ENCODE peak calls at places on chromosomes 6 and 20, in four cellular contexts. One of them, this sample, is unnamed.

GRCh38 chr6:16374796-16375195 is 136.4 kb downstream of the GMPR start:
- DNase-seq in K562: no peak
- DNase-seq in HepG2: no peak
- DNase-seq in H1: no peak
- DNase-seq in this sample: no peak

GRCh38 chr6:127192911-127193503 is 73.7 kb upstream of the RNF146 start:
- DNase-seq in K562: no peak
- DNase-seq in HepG2: no peak
- DNase-seq in H1: no peak
- DNase-seq in this sample: no peak

GRCh38 chr20:50360921-50361320 is 149.3 kb upstream of the PTPN1 start:
- DNase-seq in K562: no peak
- DNase-seq in HepG2: no peak
- DNase-seq in H1: no peak
- DNase-seq in this sample: no peak

GRCh38 chr6:100472674-100473073 is 8.0 kb upstream of the SIM1 start:
- DNase-seq in K562: no peak
- DNase-seq in HepG2: no peak
- DNase-seq in H1: no peak
- DNase-seq in this sample: peak

GRCh38 chr6:90940812-90941481 is 354.1 kb upstream of the MAP3K7 start:
- DNase-seq in K562: peak
- DNase-seq in HepG2: peak
- DNase-seq in H1: no peak
- DNase-seq in this sample: peak

GRCh38 chr6:92376711-92377110 is 1042.6 kb downstream of the EPHA7 start:
- DNase-seq in K562: no peak
- DNase-seq in HepG2: no peak
- DNase-seq in H1: no peak
- DNase-seq in this sample: no peak

GRCh38 chr20:46268131-46268611 is 40.1 kb downstream of the CDH22 start:
- DNase-seq in K562: no peak
- DNase-seq in HepG2: no peak
- DNase-seq in H1: no peak
- DNase-seq in this sample: no peak

GRCh38 chr6:130307752-130308361 is 58.0 kb upstream of the TMEM200A start:
- DNase-seq in K562: no peak
- DNase-seq in HepG2: peak
- DNase-seq in H1: no peak
- DNase-seq in this sample: peak

GRCh38 chr6:132286298-132287019 is 114.8 kb downstream of the MOXD1 start:
- DNase-seq in K562: no peak
- DNase-seq in HepG2: no peak
- DNase-seq in H1: no peak
- DNase-seq in this sample: no peak

GRCh38 chr20:59120491-59120890 is 43.1 kb upstream of the ZNF831 start:
- DNase-seq in K562: no peak
- DNase-seq in HepG2: no peak
- DNase-seq in H1: no peak
- DNase-seq in this sample: no peak

GRCh38 chr6:167338551-167339117 is 13.7 kb downstream of the TTLL2 start:
- DNase-seq in K562: no peak
- DNase-seq in HepG2: no peak
- DNase-seq in H1: no peak
- DNase-seq in this sample: no peak

GRCh38 chr6:169145991-169146501 is 107.6 kb downstream of the THBS2 start:
- DNase-seq in K562: no peak
- DNase-seq in HepG2: no peak
- DNase-seq in H1: no peak
- DNase-seq in this sample: no peak

GRCh38 chr6:41644297-41644879 is 6.1 kb downstream of the MDFI start:
- DNase-seq in K562: no peak
- DNase-seq in HepG2: peak
- DNase-seq in H1: peak
- DNase-seq in this sample: no peak

GRCh38 chr6:41469951-41470340 is 76.2 kb upstream of the FOXP4 start:
- DNase-seq in K562: no peak
- DNase-seq in HepG2: no peak
- DNase-seq in H1: no peak
- DNase-seq in this sample: no peak

GRCh38 chr20:62728028-62728780 is 19.6 kb downstream of the NTSR1 start:
- DNase-seq in K562: peak
- DNase-seq in HepG2: no peak
- DNase-seq in H1: no peak
- DNase-seq in this sample: no peak

GRCh38 chr6:56072856-56073255 is 174.5 kb downstream of the COL21A1 start:
- DNase-seq in K562: no peak
- DNase-seq in HepG2: no peak
- DNase-seq in H1: no peak
- DNase-seq in this sample: no peak

GRCh38 chr6:100506651-100507050 is 41.9 kb upstream of the SIM1 start:
- DNase-seq in K562: no peak
- DNase-seq in HepG2: no peak
- DNase-seq in H1: no peak
- DNase-seq in this sample: no peak

GRCh38 chr6:131134220-131134831 is 941 bp upstream of the AKAP7 start:
- DNase-seq in K562: no peak
- DNase-seq in HepG2: no peak
- DNase-seq in H1: no peak
- DNase-seq in this sample: no peak

GRCh38 chr6:42251911-42252637 is 34.4 kb upstream of the MRPS10 start:
- DNase-seq in K562: no peak
- DNase-seq in HepG2: peak
- DNase-seq in H1: no peak
- DNase-seq in this sample: no peak

GRCh38 chr6:39328066-39328465 is 5.6 kb upstream of the KCNK16 start:
- DNase-seq in K562: no peak
- DNase-seq in HepG2: no peak
- DNase-seq in H1: no peak
- DNase-seq in this sample: no peak

GRCh38 chr20:32672982-32673727 is 586 bp downstream of the C20orf203 start:
- DNase-seq in K562: no peak
- DNase-seq in HepG2: no peak
- DNase-seq in H1: no peak
- DNase-seq in this sample: no peak

GRCh38 chr6:16519265-16520242 is 241.7 kb downstream of the ATXN1 start:
- DNase-seq in K562: no peak
- DNase-seq in HepG2: peak
- DNase-seq in H1: no peak
- DNase-seq in this sample: no peak

GRCh38 chr6:106253731-106254130 is 71.8 kb downstream of the ATG5 start:
- DNase-seq in K562: no peak
- DNase-seq in HepG2: no peak
- DNase-seq in H1: no peak
- DNase-seq in this sample: no peak

GRCh38 chr6:166462461-166463135 is 79.9 kb upstream of the MPC1 start:
- DNase-seq in K562: no peak
- DNase-seq in HepG2: no peak
- DNase-seq in H1: no peak
- DNase-seq in this sample: no peak

GRCh38 chr6:133945158-133945557 is 7.9 kb upstream of the TBPL1 start:
- DNase-seq in K562: no peak
- DNase-seq in HepG2: peak
- DNase-seq in H1: no peak
- DNase-seq in this sample: no peak

GRCh38 chr6:32982702-32983492 is 14.5 kb downstream of the BRD2 start:
- DNase-seq in K562: no peak
- DNase-seq in HepG2: no peak
- DNase-seq in H1: no peak
- DNase-seq in this sample: no peak

GRCh38 chr6:37624606-37625574 is 72.8 kb downstream of the MDGA1 start:
- DNase-seq in K562: peak
- DNase-seq in HepG2: no peak
- DNase-seq in H1: no peak
- DNase-seq in this sample: peak

GRCh38 chr6:169794317-169795055 is 43.1 kb downstream of the ERMARD start:
- DNase-seq in K562: no peak
- DNase-seq in HepG2: no peak
- DNase-seq in H1: peak
- DNase-seq in this sample: no peak

GRCh38 chr20:7085448-7085847 is 318.0 kb downstream of the BMP2 start:
- DNase-seq in K562: no peak
- DNase-seq in HepG2: no peak
- DNase-seq in H1: no peak
- DNase-seq in this sample: no peak

GRCh38 chr20:18009116-18009515 is 40.3 kb downstream of the MGME1 start:
- DNase-seq in K562: no peak
- DNase-seq in HepG2: no peak
- DNase-seq in H1: no peak
- DNase-seq in this sample: no peak

GRCh38 chr6:163413054-163413344 is 1.5 kb upstream of the QKI start:
- DNase-seq in K562: no peak
- DNase-seq in HepG2: no peak
- DNase-seq in H1: no peak
- DNase-seq in this sample: no peak
- TF ChIP-seq RNF2 in K562: no peak
- TF ChIP-seq RNF2 in HepG2: no peak
- TF ChIP-seq RNF2 in H1: no peak
- TF ChIP-seq RNF2 in this sample: no peak

DNA sequence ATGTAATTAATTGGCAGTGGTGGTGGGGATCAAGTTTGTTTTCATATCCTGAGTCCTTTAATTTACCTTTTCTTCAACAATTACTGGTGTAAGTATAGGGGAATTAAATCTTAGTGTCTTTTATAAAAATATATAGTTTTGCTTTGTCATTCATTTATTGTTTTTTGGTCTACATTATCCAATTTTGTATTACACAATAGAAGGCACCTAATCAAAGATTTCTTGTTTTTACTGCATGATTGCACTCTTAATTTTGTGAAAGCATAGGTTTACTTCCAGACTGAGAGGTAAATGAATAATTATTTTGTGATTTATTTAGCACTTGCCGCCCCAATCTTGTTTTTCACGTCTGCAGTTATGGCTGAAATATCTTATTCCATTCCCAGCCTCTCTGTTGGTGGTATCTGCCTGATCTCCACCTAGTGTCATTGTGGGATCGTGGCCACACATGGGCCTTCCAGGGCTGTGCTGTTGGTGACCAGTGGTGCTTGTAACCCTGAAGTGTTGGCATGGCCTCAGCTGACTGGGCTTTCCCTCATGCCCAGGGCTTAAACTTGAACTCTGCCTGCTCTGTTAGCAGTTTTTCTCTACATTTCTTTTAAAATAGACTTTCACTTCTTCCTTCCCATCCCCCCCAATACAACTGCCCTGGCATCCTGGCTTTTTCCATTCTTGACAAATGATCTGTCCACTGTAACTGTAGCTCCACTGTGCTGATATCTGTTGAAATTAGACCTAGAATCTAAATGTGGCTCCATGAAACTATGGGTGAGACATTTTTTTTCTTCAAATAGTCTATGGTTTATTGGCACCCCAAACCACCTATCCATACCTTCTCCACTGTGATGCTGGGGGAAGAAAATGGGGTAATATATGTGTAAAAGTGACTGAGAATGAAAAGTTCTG is 24.8 kb downstream of the E2F3 start:
- DNase-seq in K562: no peak
- DNase-seq in HepG2: no peak
- DNase-seq in H1: no peak
- DNase-seq in this sample: no peak
- TF ChIP-seq EP300 in K562: no peak
- TF ChIP-seq EP300 in HepG2: no peak
- TF ChIP-seq EP300 in H1: no peak
- TF ChIP-seq EP300 in this sample: no peak

DNA sequence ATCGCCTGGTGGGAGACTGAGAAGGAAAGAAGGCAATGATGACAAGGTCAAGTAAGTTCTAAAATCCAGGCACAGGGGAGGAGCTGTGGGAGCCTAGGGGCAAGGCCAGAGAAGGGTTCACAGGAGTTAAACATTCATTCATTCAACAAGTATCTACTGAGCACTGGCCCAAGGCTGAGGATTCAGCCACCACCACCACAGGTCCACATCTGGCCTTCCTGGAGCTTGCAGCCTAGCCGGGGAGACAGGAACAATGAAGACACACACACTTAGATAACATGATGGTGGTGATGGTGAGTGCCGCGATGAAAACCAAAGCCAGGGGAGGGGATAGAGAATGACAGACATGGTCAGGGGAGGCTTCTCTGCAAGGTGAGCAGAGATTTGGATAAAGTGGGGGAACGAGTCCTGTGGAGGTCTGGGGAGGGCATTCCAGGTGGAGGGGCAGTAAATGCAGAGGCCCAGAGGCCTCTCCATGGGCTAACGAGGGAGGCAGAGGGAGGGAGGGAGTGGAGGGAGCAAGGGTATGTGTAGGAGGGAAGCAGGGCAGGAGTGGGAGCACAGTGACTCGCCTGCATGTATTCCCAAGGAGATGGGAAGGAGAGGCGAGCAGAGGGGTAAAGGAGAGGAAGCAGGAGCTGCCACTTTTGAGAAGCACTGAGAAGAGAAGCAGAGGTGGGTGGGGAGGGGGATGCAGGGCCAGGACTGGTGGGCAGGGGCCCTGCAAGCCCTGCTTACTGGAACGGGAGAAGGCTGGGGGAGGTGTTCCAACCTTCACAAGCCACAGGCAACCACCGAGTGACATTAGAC is 10.5 kb upstream of the RSPO4 start:
- DNase-seq in K562: no peak
- DNase-seq in HepG2: no peak
- DNase-seq in H1: no peak
- DNase-seq in this sample: no peak
- TF ChIP-seq RNF2 in K562: no peak
- TF ChIP-seq RNF2 in HepG2: no peak
- TF ChIP-seq RNF2 in H1: no peak
- TF ChIP-seq RNF2 in this sample: no peak

DNA sequence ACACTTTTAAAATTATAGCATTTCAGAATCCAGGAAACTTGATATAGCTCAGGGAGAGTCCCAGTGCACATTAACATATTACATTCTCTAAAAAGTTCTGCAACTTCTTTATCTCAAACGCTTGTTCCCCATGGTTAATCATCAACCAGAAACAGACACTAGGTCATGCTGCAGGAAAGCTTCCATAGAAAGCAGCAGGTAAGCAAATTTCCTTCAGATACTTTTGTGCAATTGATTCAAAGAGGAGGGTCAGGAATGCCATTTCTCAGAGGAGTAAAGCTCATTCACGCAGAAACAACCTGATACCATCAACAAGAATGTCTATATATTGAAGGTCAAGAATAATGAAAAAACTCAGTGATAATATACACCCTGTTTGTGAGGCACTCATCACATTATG is 95.4 kb downstream of the LY86 start:
- DNase-seq in K562: no peak
- DNase-seq in HepG2: peak
- DNase-seq in H1: no peak
- DNase-seq in this sample: no peak
- TF ChIP-seq EP300 in K562: no peak
- TF ChIP-seq EP300 in HepG2: no peak
- TF ChIP-seq EP300 in H1: no peak
- TF ChIP-seq EP300 in this sample: no peak

GRCh38 chr20:48283470-48284110 is 498.3 kb upstream of the SULF2 start:
- DNase-seq in K562: no peak
- DNase-seq in HepG2: peak
- DNase-seq in H1: no peak
- DNase-seq in this sample: peak
- TF ChIP-seq RNF2 in K562: no peak
- TF ChIP-seq RNF2 in HepG2: peak
- TF ChIP-seq RNF2 in H1: no peak
- TF ChIP-seq RNF2 in this sample: no peak

This sample was measured in A549.